ENCODE peak calls at places on chromosomes 13 and 19, in eight cellular contexts. D is K562; V is iPS DF 6.9; Y is CD4-positive, alpha-beta memory T cell; O is naive thymus-derived CD4-positive, alpha-beta T cell; T is tibial nerve; P is OCI-LY7; I is heart right ventricle. X is an unnamed sample.

GRCh38 chr19:41997851-41998229 is 3.8 kb upstream of the ATP1A3 start:
- DNase-seq in D (no peak), V (no peak), Y (no peak), O (no peak), T (no peak), P (peak; percentile 46), I (no peak), X (no peak)

GRCh38 chr13:114128624-114129522 is 3.5 kb downstream of the RASA3 start:
- DNase-seq in D (peak; percentile 58), V (no peak), Y (peak; percentile 84), O (peak; percentile 84), T (peak; percentile 55), P (peak; percentile 80), I (peak; percentile 84), X (peak; percentile 88)

GRCh38 chr13:21208755-21209154 is 32.3 kb downstream of the MRPL57 start:
- DNase-seq in D (no peak), V (no peak), Y (no peak), O (no peak), T (no peak), P (no peak), I (no peak), X (no peak)

GRCh38 chr13:29435125-29435911 is 160.2 kb downstream of the SLC7A1 start:
- DNase-seq in D (no peak), V (no peak), Y (no peak), O (no peak), T (no peak), P (no peak), I (peak; percentile 57), X (no peak)

GRCh38 chr19:17602872-17603552 is 47.6 kb downstream of the COLGALT1 start:
- DNase-seq in D (no peak), V (no peak), Y (no peak), O (no peak), T (no peak), P (no peak), I (no peak), X (no peak)

GRCh38 chr13:93368705-93369104 is 142.1 kb downstream of the GPC6 start:
- DNase-seq in D (peak; percentile 29), V (no peak), Y (no peak), O (no peak), T (no peak), P (no peak), I (no peak), X (no peak)

GRCh38 chr13:104577029-104577820 is 1511.0 kb upstream of the SLC10A2 start:
- DNase-seq in D (no peak), V (no peak), Y (no peak), O (no peak), T (no peak), P (no peak), I (no peak), X (no peak)

GRCh38 chr13:24215007-24215633 is 54.6 kb downstream of the SPATA13 start:
- DNase-seq in D (no peak), V (no peak), Y (no peak), O (no peak), T (no peak), P (peak; percentile 38), I (no peak), X (no peak)

GRCh38 chr13:24502567-24503375 is 9.8 kb downstream of the PARP4 start:
- DNase-seq in D (no peak), V (no peak), Y (no peak), O (no peak), T (no peak), P (no peak), I (no peak), X (peak; percentile 61)

GRCh38 chr13:31060655-31061054 is 101.0 kb downstream of the HSPH1 start:
- DNase-seq in D (no peak), V (no peak), Y (no peak), O (no peak), T (no peak), P (no peak), I (no peak), X (no peak)
- H3K27ac ChIP-seq in D (no peak overlapping the region), V (no peak overlapping the region), Y (no peak overlapping the region), O (no peak overlapping the region), T (no peak overlapping the region), P (no peak overlapping the region), I (no peak overlapping the region), X (no peak overlapping the region)

GRCh38 chr19:30467239-30467638 is 95.1 kb downstream of the ZNF536 start:
- DNase-seq in D (no peak), V (no peak), Y (no peak), O (no peak), T (no peak), P (no peak), I (no peak), X (no peak)
- H3K27ac ChIP-seq in D (no peak overlapping the region), V (no peak overlapping the region), Y (no peak overlapping the region), O (no peak overlapping the region), T (peak overlapping the region; percentile 75), P (no peak overlapping the region), I (no peak overlapping the region), X (no peak overlapping the region)

DNA sequence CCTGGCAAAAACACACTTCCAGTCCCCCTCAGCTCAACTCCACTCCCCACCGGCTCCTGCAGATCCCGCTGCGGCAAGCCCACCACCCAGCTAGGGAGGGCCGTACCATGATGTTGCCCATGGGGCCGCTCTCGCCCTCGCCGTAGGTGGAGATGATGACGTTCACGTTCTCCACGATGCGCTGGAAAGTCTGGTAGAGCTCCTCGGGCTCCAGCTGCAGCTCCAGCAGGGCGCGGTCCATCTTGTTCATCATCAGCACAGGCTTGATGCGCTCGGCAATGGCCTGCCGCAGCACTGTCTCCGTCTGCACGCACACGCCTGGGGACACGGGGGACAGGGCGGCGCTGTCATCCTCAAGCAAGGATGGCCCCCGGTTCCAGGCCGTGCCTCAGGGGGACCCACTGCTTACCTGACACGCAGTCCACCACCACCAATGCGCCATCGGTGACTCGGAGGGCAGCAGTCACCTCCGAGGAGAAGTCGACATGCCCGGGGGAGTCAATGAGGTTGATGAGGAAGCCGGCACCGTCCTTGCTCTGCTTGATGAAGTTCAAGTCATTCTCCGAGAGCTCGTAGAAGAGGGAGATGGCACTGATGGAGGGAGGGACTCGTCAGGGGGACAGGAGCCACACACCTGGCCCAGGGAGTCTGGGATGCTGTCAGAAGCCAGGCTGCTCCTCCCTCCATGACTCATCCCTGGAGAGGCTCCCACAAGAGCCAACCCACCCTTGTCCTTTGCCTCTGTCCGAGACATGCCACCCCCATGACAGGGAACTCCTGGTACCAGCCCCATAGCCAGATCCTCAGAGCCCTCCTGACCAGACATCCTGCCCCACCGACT is 2.3 kb downstream of the EEF2 start:
- DNase-seq in D (peak; percentile 47), V (no peak), Y (no peak), O (no peak), T (no peak), P (no peak), I (peak; percentile 8), X (peak; percentile 71)
- H3K27ac ChIP-seq in D (peak overlapping the region; percentile 99), V (no peak overlapping the region), Y (peak overlapping the region; percentile 91), O (peak overlapping the region; percentile 87), T (peak overlapping the region; percentile 94), P (peak overlapping the region; percentile 87), I (peak overlapping the region; percentile 96), X (no peak overlapping the region)

DNA sequence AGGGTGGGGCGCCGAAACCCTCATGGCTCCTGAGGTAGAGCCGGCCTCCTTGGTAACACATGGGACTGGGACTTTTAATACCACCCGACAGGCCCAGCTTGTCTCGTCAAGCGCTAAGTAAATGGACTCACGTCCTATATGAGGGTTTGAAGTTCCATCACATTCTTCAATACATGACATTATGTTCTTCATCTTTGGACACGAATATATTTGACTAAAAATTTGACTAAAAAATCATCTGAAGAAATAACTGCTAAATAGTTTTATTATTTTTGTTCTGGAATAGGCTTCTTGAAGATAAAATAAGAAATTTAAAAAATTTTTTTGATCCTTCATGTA is 335 bp upstream of the ZNF607 start:
- DNase-seq in D (no peak), V (no peak), Y (no peak), O (no peak), T (no peak), P (no peak), I (no peak), X (no peak)
- H3K27ac ChIP-seq in D (no peak overlapping the region), V (no peak overlapping the region), Y (peak overlapping the region; percentile 59), O (peak overlapping the region; percentile 77), T (peak overlapping the region; percentile 80), P (no peak overlapping the region), I (peak overlapping the region; percentile 90), X (no peak overlapping the region)

GRCh38 chr19:45103625-45104319 is 10.8 kb downstream of the PPP1R37 start:
- DNase-seq in D (no peak), V (no peak), Y (no peak), O (no peak), T (no peak), P (no peak), I (peak; percentile 34), X (no peak)

GRCh38 chr19:45101796-45102195 is 8.8 kb downstream of the PPP1R37 start:
- DNase-seq in D (no peak), V (no peak), Y (no peak), O (no peak), T (no peak), P (no peak), I (no peak), X (no peak)

GRCh38 chr19:45102481-45102880 is 9.5 kb downstream of the PPP1R37 start:
- DNase-seq in D (no peak), V (no peak), Y (no peak), O (no peak), T (no peak), P (no peak), I (no peak), X (no peak)

GRCh38 chr19:45104658-45105384 is 11.8 kb downstream of the PPP1R37 start:
- DNase-seq in D (no peak), V (no peak), Y (no peak), O (no peak), T (no peak), P (no peak), I (no peak), X (no peak)

GRCh38 chr19:45103200-45103624 is 10.2 kb downstream of the PPP1R37 start:
- DNase-seq in D (no peak), V (no peak), Y (peak; percentile 52), O (no peak), T (no peak), P (no peak), I (no peak), X (no peak)
- H3K27ac ChIP-seq in D (no peak overlapping the region), V (no peak overlapping the region), Y (no peak overlapping the region), O (peak overlapping the region; percentile 68), T (no peak overlapping the region), P (no peak overlapping the region), I (peak overlapping the region; percentile 67), X (no peak overlapping the region)

GRCh38 chr13:111181977-111182376 is 66.9 kb downstream of the ARHGEF7 start:
- DNase-seq in D (no peak), V (no peak), Y (no peak), O (no peak), T (no peak), P (no peak), I (no peak), X (no peak)
- H3K27ac ChIP-seq in D (no peak overlapping the region), V (no peak overlapping the region), Y (no peak overlapping the region), O (no peak overlapping the region), T (no peak overlapping the region), P (no peak overlapping the region), I (no peak overlapping the region), X (no peak overlapping the region)

X was measured in SJSA1.